ENCODE peak calls at places on chromosome 1, in five cellular contexts. T is mesenteric fat pad, P is NT2/D1, N is bronchial epithelial cell, Z is stomach. B is an unnamed sample.

GRCh38 chr1:66380452-66381212 is 153.3 kb upstream of the SGIP1 start:
- DNase-seq in T (no peak), P (no peak), Z (peak; percentile 32), N (no peak), B (no peak)

GRCh38 chr1:243474906-243475305 is 219.1 kb downstream of the SDCCAG8 start:
- DNase-seq in T (no peak), N (no peak), P (no peak), Z (no peak), B (no peak)

GRCh38 chr1:184860985-184861754 is 106.5 kb upstream of the EDEM3 start:
- DNase-seq in N (no peak), P (no peak), Z (peak; percentile 59), T (no peak), B (no peak)

GRCh38 chr1:225754940-225755635 is 22.5 kb upstream of the SRP9 start:
- DNase-seq in Z (peak; percentile 60), N (peak; percentile 49), P (no peak), T (no peak), B (no peak)

GRCh38 chr1:203207751-203208150 is 21.2 kb upstream of the CHI3L1 start:
- DNase-seq in Z (no peak), N (no peak), P (no peak), T (no peak), B (no peak)

GRCh38 chr1:41637367-41637766 is 152.9 kb upstream of the EDN2 start:
- DNase-seq in N (no peak), Z (no peak), T (no peak), P (no peak), B (no peak)

GRCh38 chr1:15158506-15159165 is 5.1 kb downstream of the TMEM51 start:
- DNase-seq in N (peak; percentile 81), Z (no peak), T (no peak), P (no peak), B (no peak)

GRCh38 chr1:163195728-163196448 is 6.8 kb downstream of the RGS5 start:
- DNase-seq in P (no peak), Z (no peak), N (peak; percentile 18), T (no peak), B (no peak)

GRCh38 chr1:36133484-36133883 is 8.5 kb upstream of the COL8A2 start:
- DNase-seq in P (no peak), N (peak; percentile 92), T (no peak), Z (peak; percentile 81), B (no peak)

GRCh38 chr1:8871965-8872399 is 6.5 kb downstream of the ENO1 start:
- DNase-seq in T (no peak), P (no peak), N (peak; percentile 38), Z (no peak), B (no peak)

B was measured in iPS DF 19.7.